ENCODE peak calls at places on chromosomes 5 and 9, in nine cellular contexts. Z is Peyer's patch, H is colonic mucosa, E is A673, S is ovary, I is HCT116, K is left ventricle myocardium inferior, W is psoas muscle, V is heart right ventricle. T is an unnamed sample.

GRCh38 chr5:37028910-37029309 is 152.3 kb downstream of the NIPBL start:
- DNase-seq in S (no peak), K (no peak), H (no peak), I (no peak), V (no peak), Z (no peak), E (no peak), W (no peak), T (no peak)

GRCh38 chr5:88883566-88884434 is 816 bp upstream of the MEF2C start:
- DNase-seq in I (peak; percentile 50), S (peak; percentile 79), E (peak; percentile 83), V (peak; percentile 78), W (peak; percentile 80), H (peak; percentile 65), K (peak; percentile 73), Z (peak; percentile 60), T (peak; percentile 52)

GRCh38 chr5:10538103-10538788 is 25.6 kb upstream of the ANKRD33B start:
- DNase-seq in E (no peak), V (no peak), W (no peak), K (no peak), H (no peak), Z (no peak), S (no peak), I (no peak), T (no peak)

GRCh38 chr5:170633235-170634041 is 129.6 kb downstream of the KCNIP1 start:
- DNase-seq in K (peak; percentile 36), W (peak; percentile 66), S (peak; percentile 79), I (peak; percentile 50), E (peak; percentile 67), Z (no peak), H (peak; percentile 32), V (peak; percentile 39), T (peak; percentile 24)

GRCh38 chr9:16809912-16810610 is 60.4 kb downstream of the BNC2 start:
- DNase-seq in Z (no peak), I (no peak), H (no peak), W (no peak), E (no peak), S (no peak), K (no peak), V (no peak), T (no peak)

GRCh38 chr5:120258123-120258522 is 206.0 kb upstream of the PRR16 start:
- DNase-seq in K (no peak), W (no peak), Z (no peak), I (no peak), V (no peak), S (peak; percentile 18), E (no peak), H (no peak), T (no peak)

GRCh38 chr9:87675906-87676515 is 49.9 kb upstream of the CTSL start:
- DNase-seq in H (no peak), V (no peak), K (no peak), S (no peak), W (no peak), E (no peak), I (no peak), Z (no peak), T (no peak)

GRCh38 chr5:151721087-151721646 is 34.5 kb upstream of the SPARC start:
- DNase-seq in K (no peak), S (no peak), I (no peak), Z (no peak), H (no peak), V (no peak), W (no peak), E (no peak), T (no peak)

GRCh38 chr5:169416583-169417196 is 115.8 kb upstream of the SLIT3 start:
- DNase-seq in W (peak; percentile 66), H (peak; percentile 49), K (peak; percentile 75), I (no peak), Z (no peak), E (peak; percentile 8), S (peak; percentile 21), V (peak; percentile 43), T (no peak)

GRCh38 chr5:116938488-116938887 is 363.9 kb upstream of the SEMA6A start:
- DNase-seq in H (no peak), K (no peak), Z (no peak), I (no peak), V (no peak), S (no peak), W (no peak), E (no peak), T (no peak)

GRCh38 chr5:127934791-127935256 is 148.7 kb upstream of the SLC12A2 start:
- DNase-seq in E (no peak), V (no peak), H (no peak), S (no peak), Z (no peak), W (no peak), I (peak; percentile 94), K (no peak), T (no peak)

GRCh38 chr9:68711281-68711680 is 6.2 kb downstream of the PIP5K1B start:
- DNase-seq in V (no peak), K (no peak), E (no peak), I (no peak), Z (no peak), S (no peak), W (no peak), H (no peak), T (no peak)

GRCh38 chr5:95124101-95124500 is 160.8 kb downstream of the MCTP1 start:
- DNase-seq in H (no peak), S (no peak), Z (no peak), V (no peak), E (no peak), K (no peak), I (no peak), W (no peak), T (no peak)

GRCh38 chr9:110427497-110428104 is 89.9 kb upstream of the TXNDC8 start:
- DNase-seq in W (no peak), Z (peak; percentile 76), I (peak; percentile 42), V (peak; percentile 35), E (peak; percentile 60), S (peak; percentile 38), H (peak; percentile 65), K (peak; percentile 16), T (no peak)

GRCh38 chr9:121172726-121173487 is 28.8 kb downstream of the RAB14 start:
- DNase-seq in I (no peak), Z (no peak), W (no peak), K (no peak), S (no peak), E (no peak), H (no peak), V (no peak), T (no peak)

GRCh38 chr9:70263421-70263820 is 4.6 kb downstream of the SMC5 start:
- DNase-seq in K (no peak), Z (no peak), I (no peak), E (no peak), V (no peak), S (no peak), W (no peak), H (no peak), T (peak; percentile 23)

GRCh38 chr9:29778281-29778849 is 2205.1 kb upstream of the C9orf72 start:
- DNase-seq in H (no peak), K (no peak), S (no peak), E (no peak), I (no peak), W (no peak), V (no peak), Z (no peak), T (no peak)

GRCh38 chr5:81525690-81526089 is 131.8 kb upstream of the ACOT12 start:
- DNase-seq in K (no peak), I (no peak), E (no peak), Z (no peak), W (no peak), S (no peak), V (no peak), H (no peak), T (no peak)

GRCh38 chr9:109248133-109248581 is 72.7 kb downstream of the EPB41L4B start:
- DNase-seq in E (no peak), W (no peak), V (no peak), K (no peak), S (peak; percentile 36), Z (no peak), I (no peak), H (no peak), T (no peak)

GRCh38 chr9:135992486-135993408 is 31.6 kb upstream of the UBAC1 start:
- DNase-seq in E (peak; percentile 39), H (peak; percentile 77), I (no peak), Z (peak; percentile 72), K (peak; percentile 87), W (peak; percentile 90), S (peak; percentile 89), V (peak; percentile 85), T (peak; percentile 71)
- H3K27ac ChIP-seq in E (peak overlapping the region; percentile 35), H (peak overlapping the region; percentile 87), I (peak overlapping the region; percentile 50), Z (peak overlapping the region; percentile 82), K (peak overlapping the region; percentile 96), W (peak overlapping the region; percentile 83), S (peak overlapping the region; percentile 88), V (peak overlapping the region; percentile 96), T (peak overlapping the region; percentile 79)

GRCh38 chr5:2861605-2862004 is 110.1 kb upstream of the IRX2 start:
- DNase-seq in E (no peak), Z (no peak), V (no peak), I (no peak), K (no peak), W (no peak), S (no peak), H (no peak), T (no peak)
- H3K4me1 ChIP-seq in E (no peaks in the 10 kb centered on the region), Z (no peaks in the 10 kb centered on the region), V (no peaks in the 10 kb centered on the region), I (no peaks in the 10 kb centered on the region), K (no peaks in the 10 kb centered on the region), W (no peaks in the 10 kb centered on the region), S (no peaks in the 10 kb centered on the region), H (no peaks in the 10 kb centered on the region), T (no peaks in the 10 kb centered on the region)

DNA sequence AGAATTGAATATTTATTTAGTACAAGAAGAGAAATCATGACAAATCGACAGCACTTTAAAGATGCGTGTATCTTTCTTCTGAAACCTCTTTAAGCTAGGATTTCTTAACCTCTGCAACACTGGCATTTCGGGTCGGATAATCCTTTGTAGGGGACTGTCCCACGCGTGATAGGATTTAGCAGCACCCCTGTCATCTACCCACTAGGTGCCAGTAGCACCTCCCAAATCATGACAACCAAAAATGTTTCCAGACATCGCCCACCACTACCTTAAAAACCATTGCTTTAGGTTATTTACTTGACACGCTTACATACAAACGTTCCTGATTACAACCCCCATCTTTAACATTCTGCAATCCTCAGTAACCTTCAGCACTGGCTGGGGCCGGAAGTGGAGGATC is 223.1 kb downstream of the TRIM32 start:
- DNase-seq in H (no peak), Z (no peak), E (no peak), K (no peak), I (no peak), W (no peak), S (no peak), V (no peak), T (no peak)
- TF ChIP-seq CTCF in H (no peak), Z (no peak), E (no peak), K (no peak), I (no peak), W (no peak), S (no peak), V (no peak), T (no peak)

GRCh38 chr9:95045751-95046150 is 271.8 kb downstream of the FANCC start:
- DNase-seq in H (no peak), W (no peak), I (no peak), K (no peak), S (no peak), Z (no peak), E (no peak), V (no peak), T (no peak)
- H3K27ac ChIP-seq in H (no peak overlapping the region), W (peak overlapping the region; percentile 93), I (no peak overlapping the region), K (peak overlapping the region; percentile 91), S (no peak overlapping the region), Z (no peak overlapping the region), E (no peak overlapping the region), V (peak overlapping the region; percentile 56), T (peak overlapping the region; percentile 93)

GRCh38 chr5:77033338-77033737 is 3.1 kb downstream of the AGGF1 start:
- DNase-seq in S (no peak), Z (no peak), E (no peak), H (no peak), K (no peak), V (no peak), I (no peak), W (no peak), T (no peak)
- H3K4me1 ChIP-seq in S (peaks cover 4% of the 10 kb centered on the region), Z (no peaks in the 10 kb centered on the region), E (peaks cover 11% of the 10 kb centered on the region), H (peaks cover 8% of the 10 kb centered on the region), K (peaks cover 27% of the 10 kb centered on the region), V (peaks cover 28% of the 10 kb centered on the region), I (peaks cover 18% of the 10 kb centered on the region), W (peaks cover 10% of the 10 kb centered on the region), T (peaks cover 21% of the 10 kb centered on the region)